ENCODE peak calls at places on chromosome 9, in five cellular contexts. E, Z, Q, N and M are unnamed samples.

GRCh38 chr9:100602302-100602930 is 24.5 kb downstream of the CAVIN4 start:
- DNase-seq in E (peak; percentile 91), Z (peak; percentile 70), Q (no peak), N (peak; percentile 56), M (no peak)

GRCh38 chr9:127030814-127031740 is 91.4 kb downstream of the ANGPTL2 start:
- DNase-seq in E (no peak), Z (no peak), Q (no peak), N (no peak), M (no peak)

GRCh38 chr9:104539275-104539674 is 2.6 kb upstream of the OR13C3 start:
- DNase-seq in E (no peak), Z (no peak), Q (no peak), N (no peak), M (no peak)

GRCh38 chr9:13487936-13488335 is 208.4 kb upstream of the MPDZ start:
- DNase-seq in E (peak; percentile 33), Z (no peak), Q (no peak), N (no peak), M (no peak)

GRCh38 chr9:123401879-123402513 is 46.0 kb downstream of the CRB2 start:
- DNase-seq in E (peak; percentile 77), Z (peak; percentile 6), Q (no peak), N (peak; percentile 77), M (no peak)

GRCh38 chr9:35079041-35079425 is 709 bp downstream of the FANCG start:
- DNase-seq in E (no peak), Z (no peak), Q (no peak), N (no peak), M (no peak)

GRCh38 chr9:94108584-94108983 is 24.3 kb downstream of the PTPDC1 start:
- DNase-seq in E (no peak), Z (no peak), Q (no peak), N (no peak), M (no peak)

GRCh38 chr9:97740848-97741821 is 44.0 kb upstream of the XPA start:
- DNase-seq in E (peak; percentile 87), Z (no peak), Q (peak; percentile 8), N (peak; percentile 28), M (no peak)

GRCh38 chr9:112218908-112219307 is 43.8 kb upstream of the SUSD1 start:
- DNase-seq in E (no peak), Z (no peak), Q (no peak), N (no peak), M (no peak)

GRCh38 chr9:123940721-123941534 is 11.0 kb upstream of the DENND1A start:
- DNase-seq in E (no peak), Z (no peak), Q (no peak), N (no peak), M (no peak)

GRCh38 chr9:124214116-124214515 is 43.6 kb upstream of the NEK6 start:
- DNase-seq in E (no peak), Z (no peak), Q (no peak), N (no peak), M (no peak)

GRCh38 chr9:89933578-89933977 is 328.8 kb downstream of the GADD45G start:
- DNase-seq in E (no peak), Z (no peak), Q (no peak), N (no peak), M (no peak)

GRCh38 chr9:82799300-82799699 is 263.6 kb downstream of the RASEF start:
- DNase-seq in E (no peak), Z (no peak), Q (no peak), N (no peak), M (no peak)

GRCh38 chr9:124762633-124763032 is 8.5 kb downstream of the NR6A1 start:
- DNase-seq in E (no peak), Z (no peak), Q (no peak), N (no peak), M (no peak)

GRCh38 chr9:136511670-136512592 is 29.1 kb upstream of the SEC16A start:
- DNase-seq in E (peak; percentile 43), Z (no peak), Q (no peak), N (no peak), M (no peak)

GRCh38 chr9:110579763-110580255 is 268 bp upstream of the SVEP1 start:
- DNase-seq in E (peak; percentile 72), Z (peak; percentile 37), Q (no peak), N (peak; percentile 26), M (no peak)

GRCh38 chr9:120452631-120453030 is 127.3 kb downstream of the CDK5RAP2 start:
- DNase-seq in E (no peak), Z (no peak), Q (no peak), N (no peak), M (no peak)

GRCh38 chr9:95854386-95855015 is 21.0 kb upstream of the ERCC6L2 start:
- DNase-seq in E (no peak), Z (no peak), Q (no peak), N (no peak), M (no peak)

GRCh38 chr9:38421498-38422211 is 2.6 kb downstream of the IGFBPL1 start:
- DNase-seq in E (peak; percentile 72), Z (peak; percentile 74), Q (no peak), N (peak; percentile 54), M (no peak)

GRCh38 chr9:129740666-129741464 is 12.0 kb downstream of the PTGES start:
- DNase-seq in E (no peak), Z (no peak), Q (no peak), N (no peak), M (no peak)

GRCh38 chr9:137107982-137108381 is 6.6 kb downstream of the DPP7 start:
- DNase-seq in E (no peak), Z (no peak), Q (no peak), N (no peak), M (no peak)

GRCh38 chr9:37732086-37732744 is 21.4 kb upstream of the TRMT10B start:
- DNase-seq in E (no peak), Z (no peak), Q (no peak), N (no peak), M (no peak)

GRCh38 chr9:116437411-116438370 is 249.4 kb upstream of the TRIM32 start:
- DNase-seq in E (peak; percentile 28), Z (no peak), Q (no peak), N (peak; percentile 12), M (peak; percentile 57)

GRCh38 chr9:34982352-34982751 is 7.2 kb upstream of the DNAJB5 start:
- DNase-seq in E (no peak), Z (no peak), Q (no peak), N (no peak), M (no peak)

GRCh38 chr9:31034311-31034710 is 1350.1 kb upstream of the ACO1 start:
- DNase-seq in E (peak; percentile 5), Z (no peak), Q (no peak), N (no peak), M (no peak)

GRCh38 chr9:99474186-99474585 is 252.1 kb downstream of the SEC61B start:
- DNase-seq in E (no peak), Z (no peak), Q (no peak), N (no peak), M (no peak)

GRCh38 chr9:78295177-78295575 is 1.7 kb upstream of the PSAT1 start:
- DNase-seq in E (no peak), Z (no peak), Q (no peak), N (no peak), M (no peak)

GRCh38 chr9:3732077-3733038 is 206.6 kb upstream of the RFX3 start:
- DNase-seq in E (peak; percentile 93), Z (peak; percentile 64), Q (peak; percentile 3), N (peak; percentile 51), M (no peak)

GRCh38 chr9:114677418-114677817 is 4.6 kb downstream of the TEX48 start:
- DNase-seq in E (peak; percentile 70), Z (peak; percentile 85), Q (no peak), N (no peak), M (no peak)

GRCh38 chr9:135968083-135968476 is 6.9 kb upstream of the UBAC1 start:
- DNase-seq in E (no peak), Z (no peak), Q (no peak), N (no peak), M (no peak)

GRCh38 chr9:86809968-86810367 is 137.3 kb downstream of the GAS1 start:
- DNase-seq in E (peak; percentile 61), Z (no peak), Q (no peak), N (no peak), M (no peak)

GRCh38 chr9:136899196-136899595 is 12.9 kb downstream of the TRAF2 start:
- DNase-seq in E (no peak), Z (no peak), Q (no peak), N (no peak), M (no peak)

GRCh38 chr9:109806506-109807115 is 26.6 kb downstream of the PALM2AKAP2 start:
- DNase-seq in E (no peak), Z (no peak), Q (no peak), N (no peak), M (no peak)

GRCh38 chr9:121503443-121503842 is 3.8 kb upstream of the GGTA1 start:
- DNase-seq in E (no peak), Z (no peak), Q (no peak), N (no peak), M (no peak)

GRCh38 chr9:104772707-104773106 is 8.8 kb downstream of the NIPSNAP3B start:
- DNase-seq in E (no peak), Z (no peak), Q (no peak), N (no peak), M (no peak)

GRCh38 chr9:105385372-105385985 is 62.4 kb upstream of the FSD1L start:
- DNase-seq in E (no peak), Z (no peak), Q (no peak), N (no peak), M (no peak)

GRCh38 chr9:34628656-34629491 is at the start of gene ARID3C:
- DNase-seq in E (peak; percentile 75), Z (peak; percentile 40), Q (no peak), N (peak; percentile 58), M (no peak)

GRCh38 chr9:69672828-69673640 is 863 bp upstream of the APBA1 start:
- DNase-seq in E (peak; percentile 96), Z (peak; percentile 85), Q (peak; percentile 60), N (peak; percentile 83), M (no peak)

GRCh38 chr9:105254226-105254625 is 9.8 kb downstream of the SLC44A1 start:
- DNase-seq in E (no peak), Z (no peak), Q (no peak), N (no peak), M (no peak)